ENCODE peak calls at places on chromosomes 11 and 22, in six cellular contexts. P is endothelial cell of umbilical vein, C is A549, N is neural progenitor cell, K is mammary epithelial cell, B is K562. X is an unnamed sample.

GRCh38 chr22:39920134-39920743 is 19.4 kb downstream of the GRAP2 start:
- DNase-seq in B (peak; percentile 77), K (no peak), N (no peak), P (no peak), C (no peak), X (no peak)

GRCh38 chr11:31649129-31649528 is 139.6 kb downstream of the ELP4 start:
- DNase-seq in K (no peak), B (no peak), C (no peak), N (peak; percentile 29), P (no peak), X (no peak)

GRCh38 chr22:40418366-40419201 is 48.2 kb downstream of the SGSM3 start:
- DNase-seq in P (no peak), K (no peak), C (no peak), B (peak; percentile 19), N (peak; percentile 14), X (peak; percentile 83)

GRCh38 chr11:59267196-59267595 is 54.5 kb upstream of the MPEG1 start:
- DNase-seq in K (no peak), C (no peak), B (no peak), N (no peak), P (no peak), X (no peak)

GRCh38 chr11:55942785-55943392 is 6.7 kb upstream of the OR5I1 start:
- DNase-seq in K (peak; percentile 16), P (peak; percentile 10), C (peak; percentile 62), B (peak; percentile 5), N (peak; percentile 66), X (no peak)

GRCh38 chr11:134639586-134640330 is 227.7 kb upstream of the B3GAT1 start:
- DNase-seq in K (no peak), B (no peak), N (no peak), P (no peak), C (no peak), X (no peak)

GRCh38 chr22:42410708-42411107 is 21.5 kb downstream of the NFAM1 start:
- DNase-seq in N (no peak), P (no peak), C (no peak), B (no peak), K (no peak), X (no peak)

GRCh38 chr22:37608477-37609239 is at the start of gene GGA1:
- DNase-seq in C (peak; percentile 96), P (peak; percentile 99), N (peak; percentile 97), B (peak; percentile 89), K (peak; percentile 97), X (peak; percentile 98)

GRCh38 chr22:49243335-49243734 is 584.3 kb downstream of the BRD1 start:
- DNase-seq in B (no peak), N (no peak), C (no peak), K (no peak), P (no peak), X (no peak)

GRCh38 chr11:98965358-98965757 is 55.4 kb upstream of the CNTN5 start:
- DNase-seq in B (no peak), P (no peak), K (no peak), C (no peak), N (no peak), X (no peak)

GRCh38 chr11:59009661-59010060 is 70.4 kb downstream of the GLYATL1 start:
- DNase-seq in B (no peak), N (no peak), P (peak; percentile 3), C (no peak), K (no peak), X (no peak)

GRCh38 chr11:35632301-35632700 is 14.0 kb downstream of the FJX1 start:
- DNase-seq in N (no peak), K (no peak), P (no peak), B (no peak), C (peak; percentile 30), X (no peak)

GRCh38 chr11:130403301-130403804 is 25.1 kb downstream of the ADAMTS8 start:
- DNase-seq in K (peak; percentile 89), P (no peak), B (no peak), C (no peak), N (no peak), X (peak; percentile 92)

GRCh38 chr22:33909075-33909458 is 11.2 kb downstream of the LARGE1 start:
- DNase-seq in B (no peak), K (no peak), P (no peak), N (no peak), C (peak; percentile 12), X (no peak)
- H3K4me3 ChIP-seq in B (no peak overlapping the region), K (no peak overlapping the region), P (no peak overlapping the region), N (no peak overlapping the region), C (no peak overlapping the region), X (no peak overlapping the region)

GRCh38 chr11:118605116-118605867 is 2.1 kb upstream of the PHLDB1 start:
- DNase-seq in K (no peak), B (peak; percentile 55), P (peak; percentile 55), C (no peak), N (peak; percentile 47), X (peak; percentile 94)

GRCh38 chr11:118606844-118607228 is 579 bp upstream of the PHLDB1 start:
- DNase-seq in C (no peak), P (no peak), K (no peak), B (no peak), N (no peak), X (no peak)

GRCh38 chr11:118602331-118602730 is 5.1 kb upstream of the PHLDB1 start:
- DNase-seq in P (no peak), N (no peak), K (no peak), C (no peak), B (no peak), X (no peak)

GRCh38 chr11:118606157-118606843 is 1.1 kb upstream of the PHLDB1 start:
- DNase-seq in K (no peak), N (peak; percentile 52), C (no peak), B (no peak), P (no peak), X (no peak)

DNA sequence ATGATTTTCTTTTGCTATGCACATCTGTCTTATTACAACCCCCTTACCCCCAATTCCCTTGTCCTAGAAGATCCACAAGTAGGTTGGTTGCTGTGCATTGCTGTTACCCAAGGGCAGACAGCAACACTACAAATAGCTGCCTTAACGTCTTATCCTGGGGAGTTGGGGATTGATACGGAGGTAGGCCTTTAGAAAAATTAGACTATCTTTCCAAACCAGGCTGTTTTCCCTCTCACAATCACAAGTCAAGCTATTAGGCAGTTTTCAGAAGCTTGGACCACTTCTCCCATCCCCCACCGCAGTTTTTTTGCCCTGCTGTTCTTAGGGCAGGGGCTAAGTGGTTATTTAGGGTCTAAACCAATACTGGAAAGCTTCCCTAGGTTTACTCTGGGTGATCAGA is 2.8 kb upstream of the PHLDB1 start:
- DNase-seq in N (no peak), C (no peak), K (no peak), P (no peak), B (peak; percentile 32), X (no peak)
- H3K9me3 ChIP-seq in N (no peaks in the 10 kb centered on the region), C (no peaks in the 10 kb centered on the region), K (no peaks in the 10 kb centered on the region), P (no peaks in the 10 kb centered on the region), B (no peaks in the 10 kb centered on the region), X (no peaks in the 10 kb centered on the region)

GRCh38 chr11:109422755-109423113 is 744 bp downstream of the C11orf87 start:
- DNase-seq in B (no peak), N (peak; percentile 46), P (no peak), K (peak; percentile 19), C (no peak), X (peak; percentile 76)

GRCh38 chr11:109421981-109422590 is at the start of gene C11orf87:
- DNase-seq in C (no peak), N (peak; percentile 78), P (no peak), B (no peak), K (no peak), X (peak; percentile 84)

GRCh38 chr11:109423860-109424190 is 1.8 kb downstream of the C11orf87 start:
- DNase-seq in P (no peak), K (no peak), C (no peak), B (no peak), N (no peak), X (no peak)

GRCh38 chr11:109424893-109425292 is 2.9 kb downstream of the C11orf87 start:
- DNase-seq in B (peak; percentile 22), P (no peak), C (no peak), K (peak; percentile 25), N (peak; percentile 83), X (no peak)

DNA sequence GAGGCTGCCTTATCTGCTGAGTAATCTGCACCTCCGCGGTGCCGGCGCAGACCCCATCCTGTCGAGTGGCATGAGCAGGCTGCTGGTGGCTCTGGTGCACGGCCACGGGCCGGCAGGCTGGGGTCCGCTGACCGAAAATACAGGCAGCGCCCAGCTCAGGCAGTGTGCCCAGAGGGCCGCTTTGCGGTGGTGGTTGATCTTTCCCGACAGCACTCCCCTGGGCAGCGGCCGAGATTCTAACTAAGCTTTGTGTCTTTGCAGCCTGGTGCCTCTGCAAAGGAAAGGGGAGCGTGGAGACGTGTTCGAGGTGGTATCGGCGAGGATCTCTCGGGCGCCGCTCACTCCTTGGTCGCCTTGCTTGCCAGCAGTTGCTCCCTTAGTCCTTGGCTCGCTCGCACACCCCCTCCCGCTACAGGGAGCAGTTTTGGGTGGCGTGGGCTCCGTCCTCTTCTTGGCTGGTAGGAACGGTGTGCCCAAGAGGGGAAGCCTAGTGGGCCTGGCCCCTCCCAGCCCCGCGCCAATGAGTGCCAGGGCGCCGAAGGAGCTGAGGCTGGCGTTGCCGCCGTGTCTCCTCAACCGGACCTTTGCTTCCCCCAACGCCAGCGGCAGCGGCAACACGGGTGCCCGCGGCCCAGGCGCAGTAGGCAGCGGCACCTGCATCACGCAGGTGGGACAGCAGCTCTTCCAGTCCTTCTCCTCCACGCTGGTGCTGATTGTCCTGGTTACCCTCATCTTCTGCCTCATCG is 1.3 kb downstream of the C11orf87 start:
- DNase-seq in K (peak; percentile 20), B (no peak), P (peak; percentile 1), N (peak; percentile 54), C (no peak), X (peak; percentile 87)
- H3K4me2 ChIP-seq in K (peak overlapping the region; percentile 94), B (no peak overlapping the region), P (no peak overlapping the region), N (peak overlapping the region; percentile 87), C (peak overlapping the region; percentile 89), X (peak overlapping the region; percentile 94)

GRCh38 chr11:121654506-121655480 is 202.0 kb upstream of the SORL1-AS1 start:
- DNase-seq in B (no peak), N (no peak), K (no peak), C (no peak), P (no peak), X (no peak)

GRCh38 chr11:121652982-121653381 is 200.2 kb upstream of the SORL1-AS1 start:
- DNase-seq in N (peak; percentile 75), C (no peak), K (no peak), B (no peak), P (peak; percentile 10), X (peak; percentile 68)

GRCh38 chr11:121656333-121657090 is 203.7 kb upstream of the SORL1-AS1 start:
- DNase-seq in B (no peak), N (peak; percentile 30), P (no peak), K (no peak), C (no peak), X (no peak)

GRCh38 chr11:121657191-121657590 is 204.4 kb upstream of the SORL1-AS1 start:
- DNase-seq in P (no peak), K (no peak), B (no peak), C (no peak), N (no peak), X (no peak)

DNA sequence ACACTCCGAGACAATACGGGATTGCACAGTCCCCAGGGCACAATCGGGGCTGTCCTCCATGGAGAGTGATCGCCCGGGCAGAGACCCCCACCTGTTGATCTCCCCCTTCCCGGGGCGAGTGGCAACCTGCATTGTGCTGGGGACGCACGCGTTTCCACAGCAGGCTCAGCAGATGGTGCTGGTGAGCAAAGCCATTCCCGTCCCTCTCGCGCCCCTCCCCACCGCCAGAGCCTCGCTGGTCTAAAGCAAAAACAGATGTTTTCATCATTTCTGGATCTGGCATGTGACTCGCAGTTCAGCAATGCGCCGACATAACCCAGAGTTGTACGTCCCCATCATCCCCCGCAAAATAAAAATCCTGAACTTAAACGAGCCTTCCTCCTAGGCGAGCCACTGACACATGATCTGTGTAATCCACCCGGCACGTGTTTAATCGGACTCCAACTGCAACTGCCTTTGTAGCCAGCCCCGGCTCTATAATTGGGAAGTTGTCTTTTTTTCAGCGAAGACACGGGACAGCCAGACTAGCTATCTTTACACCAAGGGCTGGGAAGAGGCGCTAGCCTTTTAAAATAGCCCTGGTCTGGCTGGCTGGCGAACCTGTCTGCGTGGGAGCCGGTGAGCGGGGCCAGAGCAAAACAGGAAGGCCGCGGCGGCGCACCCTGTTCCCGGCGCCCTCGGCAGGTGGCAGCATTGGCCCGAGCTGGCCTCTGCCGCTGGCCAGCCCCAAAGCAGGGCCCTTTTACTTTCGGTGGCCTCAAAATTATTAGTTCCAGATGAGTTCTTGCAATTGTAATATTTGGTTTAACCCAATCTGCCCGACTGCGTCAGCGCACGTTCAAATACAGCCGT is 202.9 kb upstream of the SORL1-AS1 start:
- DNase-seq in K (peak; percentile 73), N (peak; percentile 91), P (peak; percentile 87), C (peak; percentile 73), B (peak; percentile 82), X (peak; percentile 96)
- H3K4me3 ChIP-seq in K (peak overlapping the region; percentile 45), N (peak overlapping the region; percentile 43), P (peak overlapping the region; percentile 6), C (peak overlapping the region; percentile 48), B (peak overlapping the region; percentile 11), X (peak overlapping the region; percentile 73)

X was measured in osteoblast.